ENCODE peak calls at places on chromosomes 1 and 21, in eight cellular contexts. One of them, this sample, is unnamed.

GRCh38 chr1:247496581-247497285 is 38.8 kb upstream of the OR2B11 start:
- DNase-seq in nephron progenitor cell: no peak
- DNase-seq in heart left ventricle: no peak
- DNase-seq in GM12864: no peak
- DNase-seq in aorta: no peak
- DNase-seq in HS-27A: no peak
- DNase-seq in GDM1: no peak
- DNase-seq in stimulated activated CD4-positive, alpha-beta T cell treated with anti-CD3 and anti-CD28 coated beads, Interleukin-12 subunit alpha, Interleukin-12 subunit beta, amount 100 ng/mL, for 48 hours: no peak
- DNase-seq in this sample: no peak

GRCh38 chr1:160397651-160398050 is 2.7 kb upstream of the VANGL2 start:
- DNase-seq in aorta: no peak
- DNase-seq in heart left ventricle: no peak
- DNase-seq in GM12864: no peak
- DNase-seq in stimulated activated CD4-positive, alpha-beta T cell treated with anti-CD3 and anti-CD28 coated beads, Interleukin-12 subunit alpha, Interleukin-12 subunit beta, amount 100 ng/mL, for 48 hours: no peak
- DNase-seq in HS-27A: no peak
- DNase-seq in nephron progenitor cell: no peak
- DNase-seq in GDM1: no peak
- DNase-seq in this sample: no peak

GRCh38 chr1:65310078-65310587 is 790 bp downstream of the DNAJC6 start:
- DNase-seq in GM12864: no peak
- DNase-seq in stimulated activated CD4-positive, alpha-beta T cell treated with anti-CD3 and anti-CD28 coated beads, Interleukin-12 subunit alpha, Interleukin-12 subunit beta, amount 100 ng/mL, for 48 hours: no peak
- DNase-seq in nephron progenitor cell: no peak
- DNase-seq in GDM1: no peak
- DNase-seq in heart left ventricle: no peak
- DNase-seq in HS-27A: peak; percentile 2
- DNase-seq in aorta: no peak
- DNase-seq in this sample: no peak

GRCh38 chr1:60732977-60733401 is 349.4 kb upstream of the NFIA start:
- DNase-seq in nephron progenitor cell: no peak
- DNase-seq in heart left ventricle: no peak
- DNase-seq in GDM1: no peak
- DNase-seq in aorta: no peak
- DNase-seq in stimulated activated CD4-positive, alpha-beta T cell treated with anti-CD3 and anti-CD28 coated beads, Interleukin-12 subunit alpha, Interleukin-12 subunit beta, amount 100 ng/mL, for 48 hours: no peak
- DNase-seq in HS-27A: no peak
- DNase-seq in GM12864: no peak
- DNase-seq in this sample: no peak

GRCh38 chr1:74570797-74571492 is 58.5 kb upstream of the LRRC53 start:
- DNase-seq in heart left ventricle: no peak
- DNase-seq in stimulated activated CD4-positive, alpha-beta T cell treated with anti-CD3 and anti-CD28 coated beads, Interleukin-12 subunit alpha, Interleukin-12 subunit beta, amount 100 ng/mL, for 48 hours: no peak
- DNase-seq in HS-27A: no peak
- DNase-seq in GM12864: no peak
- DNase-seq in nephron progenitor cell: peak; percentile 40
- DNase-seq in GDM1: no peak
- DNase-seq in aorta: no peak
- DNase-seq in this sample: no peak

GRCh38 chr21:42232176-42232825 is 13.4 kb downstream of the ABCG1 start:
- DNase-seq in aorta: no peak
- DNase-seq in heart left ventricle: no peak
- DNase-seq in stimulated activated CD4-positive, alpha-beta T cell treated with anti-CD3 and anti-CD28 coated beads, Interleukin-12 subunit alpha, Interleukin-12 subunit beta, amount 100 ng/mL, for 48 hours: no peak
- DNase-seq in GM12864: no peak
- DNase-seq in nephron progenitor cell: no peak
- DNase-seq in GDM1: no peak
- DNase-seq in HS-27A: no peak
- DNase-seq in this sample: no peak

GRCh38 chr1:234638832-234639799 is 29.1 kb upstream of the IRF2BP2 start:
- DNase-seq in nephron progenitor cell: no peak
- DNase-seq in GM12864: no peak
- DNase-seq in GDM1: no peak
- DNase-seq in heart left ventricle: no peak
- DNase-seq in HS-27A: no peak
- DNase-seq in aorta: no peak
- DNase-seq in stimulated activated CD4-positive, alpha-beta T cell treated with anti-CD3 and anti-CD28 coated beads, Interleukin-12 subunit alpha, Interleukin-12 subunit beta, amount 100 ng/mL, for 48 hours: no peak
- DNase-seq in this sample: no peak

GRCh38 chr1:233256191-233256590 is 39.3 kb downstream of the PCNX2 start:
- DNase-seq in heart left ventricle: no peak
- DNase-seq in GM12864: no peak
- DNase-seq in GDM1: no peak
- DNase-seq in nephron progenitor cell: no peak
- DNase-seq in aorta: no peak
- DNase-seq in HS-27A: no peak
- DNase-seq in stimulated activated CD4-positive, alpha-beta T cell treated with anti-CD3 and anti-CD28 coated beads, Interleukin-12 subunit alpha, Interleukin-12 subunit beta, amount 100 ng/mL, for 48 hours: no peak
- DNase-seq in this sample: no peak

GRCh38 chr1:194474701-194475100 is 1288.3 kb upstream of the B3GALT2 start:
- DNase-seq in heart left ventricle: no peak
- DNase-seq in aorta: no peak
- DNase-seq in HS-27A: no peak
- DNase-seq in stimulated activated CD4-positive, alpha-beta T cell treated with anti-CD3 and anti-CD28 coated beads, Interleukin-12 subunit alpha, Interleukin-12 subunit beta, amount 100 ng/mL, for 48 hours: no peak
- DNase-seq in GM12864: no peak
- DNase-seq in nephron progenitor cell: no peak
- DNase-seq in GDM1: no peak
- DNase-seq in this sample: no peak

GRCh38 chr1:226678701-226679100 is 60.4 kb downstream of the ITPKB start:
- DNase-seq in nephron progenitor cell: no peak
- DNase-seq in HS-27A: no peak
- DNase-seq in GDM1: no peak
- DNase-seq in aorta: no peak
- DNase-seq in stimulated activated CD4-positive, alpha-beta T cell treated with anti-CD3 and anti-CD28 coated beads, Interleukin-12 subunit alpha, Interleukin-12 subunit beta, amount 100 ng/mL, for 48 hours: no peak
- DNase-seq in GM12864: no peak
- DNase-seq in heart left ventricle: no peak
- DNase-seq in this sample: no peak

GRCh38 chr1:33228935-33229487 is 27.3 kb upstream of the ZNF362 start:
- DNase-seq in aorta: no peak
- DNase-seq in HS-27A: peak; percentile 59
- DNase-seq in stimulated activated CD4-positive, alpha-beta T cell treated with anti-CD3 and anti-CD28 coated beads, Interleukin-12 subunit alpha, Interleukin-12 subunit beta, amount 100 ng/mL, for 48 hours: no peak
- DNase-seq in nephron progenitor cell: no peak
- DNase-seq in GM12864: no peak
- DNase-seq in heart left ventricle: no peak
- DNase-seq in GDM1: no peak
- DNase-seq in this sample: no peak

GRCh38 chr1:89841507-89841906 is 20.7 kb downstream of the LRRC8D start:
- DNase-seq in GM12864: no peak
- DNase-seq in aorta: no peak
- DNase-seq in nephron progenitor cell: no peak
- DNase-seq in stimulated activated CD4-positive, alpha-beta T cell treated with anti-CD3 and anti-CD28 coated beads, Interleukin-12 subunit alpha, Interleukin-12 subunit beta, amount 100 ng/mL, for 48 hours: no peak
- DNase-seq in HS-27A: no peak
- DNase-seq in heart left ventricle: no peak
- DNase-seq in GDM1: no peak
- DNase-seq in this sample: no peak

GRCh38 chr1:225601902-225602589 is 50.9 kb downstream of the ENAH start:
- DNase-seq in HS-27A: no peak
- DNase-seq in GDM1: no peak
- DNase-seq in aorta: no peak
- DNase-seq in nephron progenitor cell: no peak
- DNase-seq in GM12864: no peak
- DNase-seq in stimulated activated CD4-positive, alpha-beta T cell treated with anti-CD3 and anti-CD28 coated beads, Interleukin-12 subunit alpha, Interleukin-12 subunit beta, amount 100 ng/mL, for 48 hours: no peak
- DNase-seq in heart left ventricle: no peak
- DNase-seq in this sample: no peak

GRCh38 chr1:84298336-84298687 is 3.2 kb upstream of the SAMD13 start:
- DNase-seq in GDM1: peak; percentile 70
- DNase-seq in heart left ventricle: peak; percentile 83
- DNase-seq in nephron progenitor cell: peak; percentile 78
- DNase-seq in stimulated activated CD4-positive, alpha-beta T cell treated with anti-CD3 and anti-CD28 coated beads, Interleukin-12 subunit alpha, Interleukin-12 subunit beta, amount 100 ng/mL, for 48 hours: no peak
- DNase-seq in HS-27A: peak; percentile 19
- DNase-seq in aorta: peak; percentile 86
- DNase-seq in GM12864: no peak
- DNase-seq in this sample: no peak

GRCh38 chr1:228836427-228836826 is 101.1 kb downstream of the RHOU start:
- DNase-seq in nephron progenitor cell: no peak
- DNase-seq in stimulated activated CD4-positive, alpha-beta T cell treated with anti-CD3 and anti-CD28 coated beads, Interleukin-12 subunit alpha, Interleukin-12 subunit beta, amount 100 ng/mL, for 48 hours: no peak
- DNase-seq in aorta: no peak
- DNase-seq in HS-27A: no peak
- DNase-seq in heart left ventricle: no peak
- DNase-seq in GDM1: no peak
- DNase-seq in GM12864: no peak
- DNase-seq in this sample: no peak

GRCh38 chr1:190711069-190711468 is 233.4 kb upstream of the BRINP3 start:
- DNase-seq in HS-27A: no peak
- DNase-seq in nephron progenitor cell: no peak
- DNase-seq in stimulated activated CD4-positive, alpha-beta T cell treated with anti-CD3 and anti-CD28 coated beads, Interleukin-12 subunit alpha, Interleukin-12 subunit beta, amount 100 ng/mL, for 48 hours: no peak
- DNase-seq in GM12864: no peak
- DNase-seq in aorta: no peak
- DNase-seq in heart left ventricle: no peak
- DNase-seq in GDM1: no peak
- DNase-seq in this sample: no peak

GRCh38 chr1:76744989-76745388 is 122.3 kb upstream of the ST6GALNAC5 start:
- DNase-seq in nephron progenitor cell: no peak
- DNase-seq in GDM1: no peak
- DNase-seq in aorta: no peak
- DNase-seq in HS-27A: no peak
- DNase-seq in stimulated activated CD4-positive, alpha-beta T cell treated with anti-CD3 and anti-CD28 coated beads, Interleukin-12 subunit alpha, Interleukin-12 subunit beta, amount 100 ng/mL, for 48 hours: no peak
- DNase-seq in heart left ventricle: no peak
- DNase-seq in GM12864: no peak
- DNase-seq in this sample: no peak

GRCh38 chr1:54158071-54158470 is 5.3 kb upstream of the CDCP2 start:
- DNase-seq in aorta: no peak
- DNase-seq in HS-27A: no peak
- DNase-seq in nephron progenitor cell: no peak
- DNase-seq in GDM1: no peak
- DNase-seq in stimulated activated CD4-positive, alpha-beta T cell treated with anti-CD3 and anti-CD28 coated beads, Interleukin-12 subunit alpha, Interleukin-12 subunit beta, amount 100 ng/mL, for 48 hours: no peak
- DNase-seq in heart left ventricle: no peak
- DNase-seq in GM12864: no peak
- DNase-seq in this sample: no peak

GRCh38 chr1:194658090-194658439 is 1471.7 kb upstream of the B3GALT2 start:
- DNase-seq in GDM1: no peak
- DNase-seq in nephron progenitor cell: no peak
- DNase-seq in GM12864: no peak
- DNase-seq in aorta: no peak
- DNase-seq in heart left ventricle: no peak
- DNase-seq in stimulated activated CD4-positive, alpha-beta T cell treated with anti-CD3 and anti-CD28 coated beads, Interleukin-12 subunit alpha, Interleukin-12 subunit beta, amount 100 ng/mL, for 48 hours: no peak
- DNase-seq in HS-27A: peak; percentile 17
- DNase-seq in this sample: no peak

GRCh38 chr1:53681647-53682368 is 57.2 kb downstream of the GLIS1 start:
- DNase-seq in aorta: no peak
- DNase-seq in heart left ventricle: no peak
- DNase-seq in nephron progenitor cell: peak; percentile 61
- DNase-seq in stimulated activated CD4-positive, alpha-beta T cell treated with anti-CD3 and anti-CD28 coated beads, Interleukin-12 subunit alpha, Interleukin-12 subunit beta, amount 100 ng/mL, for 48 hours: peak; percentile 8
- DNase-seq in GDM1: peak; percentile 55
- DNase-seq in GM12864: no peak
- DNase-seq in HS-27A: no peak
- DNase-seq in this sample: no peak

GRCh38 chr1:54329337-54329954 is 76.7 kb downstream of the SSBP3 start:
- DNase-seq in GM12864: no peak
- DNase-seq in GDM1: no peak
- DNase-seq in HS-27A: no peak
- DNase-seq in nephron progenitor cell: no peak
- DNase-seq in stimulated activated CD4-positive, alpha-beta T cell treated with anti-CD3 and anti-CD28 coated beads, Interleukin-12 subunit alpha, Interleukin-12 subunit beta, amount 100 ng/mL, for 48 hours: no peak
- DNase-seq in heart left ventricle: peak; percentile 24
- DNase-seq in aorta: no peak
- DNase-seq in this sample: no peak

GRCh38 chr1:41915786-41916571 is 2.7 kb downstream of the HIVEP3 start:
- DNase-seq in GM12864: no peak
- DNase-seq in nephron progenitor cell: no peak
- DNase-seq in GDM1: no peak
- DNase-seq in aorta: no peak
- DNase-seq in HS-27A: no peak
- DNase-seq in heart left ventricle: no peak
- DNase-seq in stimulated activated CD4-positive, alpha-beta T cell treated with anti-CD3 and anti-CD28 coated beads, Interleukin-12 subunit alpha, Interleukin-12 subunit beta, amount 100 ng/mL, for 48 hours: no peak
- DNase-seq in this sample: no peak

GRCh38 chr1:78432016-78432415 is 58.8 kb upstream of the PTGFR start:
- DNase-seq in GDM1: no peak
- DNase-seq in aorta: no peak
- DNase-seq in stimulated activated CD4-positive, alpha-beta T cell treated with anti-CD3 and anti-CD28 coated beads, Interleukin-12 subunit alpha, Interleukin-12 subunit beta, amount 100 ng/mL, for 48 hours: no peak
- DNase-seq in GM12864: no peak
- DNase-seq in heart left ventricle: no peak
- DNase-seq in HS-27A: no peak
- DNase-seq in nephron progenitor cell: no peak
- DNase-seq in this sample: no peak

GRCh38 chr1:215104283-215104682 is 21.7 kb downstream of the KCNK2 start:
- DNase-seq in aorta: no peak
- DNase-seq in GDM1: no peak
- DNase-seq in heart left ventricle: no peak
- DNase-seq in stimulated activated CD4-positive, alpha-beta T cell treated with anti-CD3 and anti-CD28 coated beads, Interleukin-12 subunit alpha, Interleukin-12 subunit beta, amount 100 ng/mL, for 48 hours: no peak
- DNase-seq in HS-27A: no peak
- DNase-seq in GM12864: no peak
- DNase-seq in nephron progenitor cell: no peak
- DNase-seq in this sample: no peak

GRCh38 chr21:43189936-43190335 is 21.1 kb downstream of the CRYAA start:
- DNase-seq in HS-27A: no peak
- DNase-seq in aorta: peak; percentile 55
- DNase-seq in GDM1: no peak
- DNase-seq in heart left ventricle: no peak
- DNase-seq in GM12864: no peak
- DNase-seq in nephron progenitor cell: no peak
- DNase-seq in stimulated activated CD4-positive, alpha-beta T cell treated with anti-CD3 and anti-CD28 coated beads, Interleukin-12 subunit alpha, Interleukin-12 subunit beta, amount 100 ng/mL, for 48 hours: no peak
- DNase-seq in this sample: peak; percentile 7

GRCh38 chr1:240000634-240001033 is 91.0 kb upstream of the FMN2 start:
- DNase-seq in stimulated activated CD4-positive, alpha-beta T cell treated with anti-CD3 and anti-CD28 coated beads, Interleukin-12 subunit alpha, Interleukin-12 subunit beta, amount 100 ng/mL, for 48 hours: no peak
- DNase-seq in aorta: no peak
- DNase-seq in heart left ventricle: no peak
- DNase-seq in HS-27A: peak; percentile 36
- DNase-seq in nephron progenitor cell: no peak
- DNase-seq in GM12864: no peak
- DNase-seq in GDM1: no peak
- DNase-seq in this sample: no peak

GRCh38 chr1:81377406-81377805 is 423.3 kb upstream of the ADGRL2 start:
- DNase-seq in nephron progenitor cell: no peak
- DNase-seq in heart left ventricle: no peak
- DNase-seq in aorta: no peak
- DNase-seq in stimulated activated CD4-positive, alpha-beta T cell treated with anti-CD3 and anti-CD28 coated beads, Interleukin-12 subunit alpha, Interleukin-12 subunit beta, amount 100 ng/mL, for 48 hours: no peak
- DNase-seq in GDM1: no peak
- DNase-seq in HS-27A: no peak
- DNase-seq in GM12864: no peak
- DNase-seq in this sample: no peak

GRCh38 chr21:27645285-27645684 is 678.4 kb upstream of the ADAMTS5 start:
- DNase-seq in nephron progenitor cell: no peak
- DNase-seq in HS-27A: no peak
- DNase-seq in heart left ventricle: no peak
- DNase-seq in GM12864: no peak
- DNase-seq in stimulated activated CD4-positive, alpha-beta T cell treated with anti-CD3 and anti-CD28 coated beads, Interleukin-12 subunit alpha, Interleukin-12 subunit beta, amount 100 ng/mL, for 48 hours: no peak
- DNase-seq in aorta: no peak
- DNase-seq in GDM1: no peak
- DNase-seq in this sample: no peak

GRCh38 chr1:41464886-41465285 is 19.6 kb downstream of the EDN2 start:
- DNase-seq in heart left ventricle: no peak
- DNase-seq in GDM1: no peak
- DNase-seq in HS-27A: no peak
- DNase-seq in GM12864: no peak
- DNase-seq in stimulated activated CD4-positive, alpha-beta T cell treated with anti-CD3 and anti-CD28 coated beads, Interleukin-12 subunit alpha, Interleukin-12 subunit beta, amount 100 ng/mL, for 48 hours: no peak
- DNase-seq in aorta: no peak
- DNase-seq in nephron progenitor cell: no peak
- DNase-seq in this sample: no peak

GRCh38 chr1:208107817-208108608 is 136.2 kb downstream of the PLXNA2 start:
- DNase-seq in HS-27A: no peak
- DNase-seq in nephron progenitor cell: no peak
- DNase-seq in heart left ventricle: no peak
- DNase-seq in GDM1: no peak
- DNase-seq in stimulated activated CD4-positive, alpha-beta T cell treated with anti-CD3 and anti-CD28 coated beads, Interleukin-12 subunit alpha, Interleukin-12 subunit beta, amount 100 ng/mL, for 48 hours: no peak
- DNase-seq in aorta: peak; percentile 86
- DNase-seq in GM12864: no peak
- DNase-seq in this sample: peak; percentile 86

GRCh38 chr1:229430761-229431269 is 3.1 kb downstream of the ACTA1 start:
- DNase-seq in aorta: peak; percentile 88
- DNase-seq in nephron progenitor cell: peak; percentile 93
- DNase-seq in stimulated activated CD4-positive, alpha-beta T cell treated with anti-CD3 and anti-CD28 coated beads, Interleukin-12 subunit alpha, Interleukin-12 subunit beta, amount 100 ng/mL, for 48 hours: no peak
- DNase-seq in HS-27A: no peak
- DNase-seq in GM12864: no peak
- DNase-seq in GDM1: no peak
- DNase-seq in heart left ventricle: peak; percentile 83
- DNase-seq in this sample: no peak

GRCh38 chr1:234920136-234920842 is 208.3 kb downstream of the TOMM20 start:
- DNase-seq in HS-27A: no peak
- DNase-seq in stimulated activated CD4-positive, alpha-beta T cell treated with anti-CD3 and anti-CD28 coated beads, Interleukin-12 subunit alpha, Interleukin-12 subunit beta, amount 100 ng/mL, for 48 hours: no peak
- DNase-seq in aorta: peak; percentile 55
- DNase-seq in GDM1: no peak
- DNase-seq in nephron progenitor cell: no peak
- DNase-seq in GM12864: no peak
- DNase-seq in heart left ventricle: no peak
- DNase-seq in this sample: no peak

GRCh38 chr1:21539933-21540332 is 30.7 kb downstream of the ALPL start:
- DNase-seq in stimulated activated CD4-positive, alpha-beta T cell treated with anti-CD3 and anti-CD28 coated beads, Interleukin-12 subunit alpha, Interleukin-12 subunit beta, amount 100 ng/mL, for 48 hours: no peak
- DNase-seq in nephron progenitor cell: peak; percentile 33
- DNase-seq in HS-27A: no peak
- DNase-seq in aorta: no peak
- DNase-seq in GDM1: no peak
- DNase-seq in GM12864: no peak
- DNase-seq in heart left ventricle: no peak
- DNase-seq in this sample: no peak

GRCh38 chr1:58689167-58689566 is 10.7 kb downstream of the MYSM1 start:
- DNase-seq in stimulated activated CD4-positive, alpha-beta T cell treated with anti-CD3 and anti-CD28 coated beads, Interleukin-12 subunit alpha, Interleukin-12 subunit beta, amount 100 ng/mL, for 48 hours: no peak
- DNase-seq in GDM1: no peak
- DNase-seq in GM12864: no peak
- DNase-seq in HS-27A: no peak
- DNase-seq in heart left ventricle: no peak
- DNase-seq in nephron progenitor cell: no peak
- DNase-seq in aorta: no peak
- DNase-seq in this sample: no peak

This sample was measured in RWPE2.